ENCODE peak calls at places on chromosomes 12 and 14, in six cellular contexts. One of them, this sample, is unnamed.

GRCh38 chr12:195951-196350 is 18.0 kb downstream of the SLC6A12 start:
- DNase-seq in GM04504: no peak
- DNase-seq in frontal cortex: no peak
- DNase-seq in NCI-H1694 treated with DMSO at 0.1 percent for 48 hours: no peak
- DNase-seq in aorta: no peak
- DNase-seq in effector memory CD8-positive, alpha-beta T cell: no peak
- DNase-seq in this sample: no peak

GRCh38 chr12:5557906-5558305 is 126.0 kb downstream of the NTF3 start:
- DNase-seq in effector memory CD8-positive, alpha-beta T cell: no peak
- DNase-seq in aorta: no peak
- DNase-seq in GM04504: no peak
- DNase-seq in frontal cortex: no peak
- DNase-seq in NCI-H1694 treated with DMSO at 0.1 percent for 48 hours: no peak
- DNase-seq in this sample: no peak

GRCh38 chr12:119154435-119154818 is 24.3 kb upstream of the HSPB8 start:
- DNase-seq in frontal cortex: no peak
- DNase-seq in GM04504: no peak
- DNase-seq in aorta: peak; percentile 80
- DNase-seq in effector memory CD8-positive, alpha-beta T cell: no peak
- DNase-seq in NCI-H1694 treated with DMSO at 0.1 percent for 48 hours: no peak
- DNase-seq in this sample: peak; percentile 41

GRCh38 chr12:117878598-117878997 is 90.2 kb downstream of the KSR2 start:
- DNase-seq in aorta: no peak
- DNase-seq in effector memory CD8-positive, alpha-beta T cell: no peak
- DNase-seq in GM04504: no peak
- DNase-seq in frontal cortex: no peak
- DNase-seq in NCI-H1694 treated with DMSO at 0.1 percent for 48 hours: no peak
- DNase-seq in this sample: no peak

GRCh38 chr12:40768125-40768864 is 76.1 kb downstream of the CNTN1 start:
- DNase-seq in effector memory CD8-positive, alpha-beta T cell: no peak
- DNase-seq in aorta: no peak
- DNase-seq in NCI-H1694 treated with DMSO at 0.1 percent for 48 hours: no peak
- DNase-seq in frontal cortex: no peak
- DNase-seq in GM04504: no peak
- DNase-seq in this sample: no peak

GRCh38 chr12:72738811-72739210 is 466.6 kb downstream of the TRHDE start:
- DNase-seq in effector memory CD8-positive, alpha-beta T cell: no peak
- DNase-seq in frontal cortex: no peak
- DNase-seq in aorta: no peak
- DNase-seq in NCI-H1694 treated with DMSO at 0.1 percent for 48 hours: no peak
- DNase-seq in GM04504: no peak
- DNase-seq in this sample: no peak

GRCh38 chr14:94622653-94623421 is 10.6 kb downstream of the SERPINA3 start:
- DNase-seq in GM04504: no peak
- DNase-seq in frontal cortex: no peak
- DNase-seq in aorta: no peak
- DNase-seq in NCI-H1694 treated with DMSO at 0.1 percent for 48 hours: no peak
- DNase-seq in effector memory CD8-positive, alpha-beta T cell: no peak
- DNase-seq in this sample: no peak

GRCh38 chr14:37062191-37062803 is 110.1 kb downstream of the SLC25A21 start:
- DNase-seq in NCI-H1694 treated with DMSO at 0.1 percent for 48 hours: no peak
- DNase-seq in aorta: no peak
- DNase-seq in frontal cortex: no peak
- DNase-seq in GM04504: no peak
- DNase-seq in effector memory CD8-positive, alpha-beta T cell: no peak
- DNase-seq in this sample: no peak

GRCh38 chr12:120470150-120470817 is 736 bp upstream of the SRSF9 start:
- DNase-seq in frontal cortex: no peak
- DNase-seq in GM04504: no peak
- DNase-seq in NCI-H1694 treated with DMSO at 0.1 percent for 48 hours: no peak
- DNase-seq in effector memory CD8-positive, alpha-beta T cell: no peak
- DNase-seq in aorta: no peak
- DNase-seq in this sample: no peak

GRCh38 chr14:23564876-23565275 is 2.7 kb downstream of the AP1G2 start:
- DNase-seq in GM04504: no peak
- DNase-seq in NCI-H1694 treated with DMSO at 0.1 percent for 48 hours: no peak
- DNase-seq in effector memory CD8-positive, alpha-beta T cell: no peak
- DNase-seq in frontal cortex: no peak
- DNase-seq in aorta: no peak
- DNase-seq in this sample: no peak

GRCh38 chr12:10612954-10613333 is 465 bp downstream of the MAGOHB start:
- DNase-seq in frontal cortex: no peak
- DNase-seq in effector memory CD8-positive, alpha-beta T cell: no peak
- DNase-seq in GM04504: no peak
- DNase-seq in aorta: no peak
- DNase-seq in NCI-H1694 treated with DMSO at 0.1 percent for 48 hours: peak; percentile 64
- DNase-seq in this sample: no peak

GRCh38 chr14:73476451-73476905 is 14.3 kb upstream of the RIOX1 start:
- DNase-seq in frontal cortex: no peak
- DNase-seq in GM04504: no peak
- DNase-seq in aorta: no peak
- DNase-seq in effector memory CD8-positive, alpha-beta T cell: no peak
- DNase-seq in NCI-H1694 treated with DMSO at 0.1 percent for 48 hours: no peak
- DNase-seq in this sample: no peak

GRCh38 chr12:117125275-117125613 is 26.0 kb upstream of the TESC start:
- DNase-seq in frontal cortex: no peak
- DNase-seq in aorta: no peak
- DNase-seq in effector memory CD8-positive, alpha-beta T cell: no peak
- DNase-seq in NCI-H1694 treated with DMSO at 0.1 percent for 48 hours: peak; percentile 87
- DNase-seq in GM04504: no peak
- DNase-seq in this sample: no peak

GRCh38 chr12:112463478-112463877 is 44.7 kb downstream of the PTPN11 start:
- DNase-seq in aorta: no peak
- DNase-seq in NCI-H1694 treated with DMSO at 0.1 percent for 48 hours: no peak
- DNase-seq in frontal cortex: no peak
- DNase-seq in GM04504: no peak
- DNase-seq in effector memory CD8-positive, alpha-beta T cell: no peak
- DNase-seq in this sample: no peak

GRCh38 chr12:15005064-15005463 is 32.2 kb downstream of the PDE6H start:
- DNase-seq in frontal cortex: no peak
- DNase-seq in aorta: no peak
- DNase-seq in effector memory CD8-positive, alpha-beta T cell: no peak
- DNase-seq in NCI-H1694 treated with DMSO at 0.1 percent for 48 hours: no peak
- DNase-seq in GM04504: no peak
- DNase-seq in this sample: no peak

GRCh38 chr14:68639518-68640292 is 153.2 kb downstream of the ZFP36L1 start:
- DNase-seq in effector memory CD8-positive, alpha-beta T cell: no peak
- DNase-seq in NCI-H1694 treated with DMSO at 0.1 percent for 48 hours: no peak
- DNase-seq in frontal cortex: no peak
- DNase-seq in aorta: peak; percentile 62
- DNase-seq in GM04504: no peak
- DNase-seq in this sample: no peak

GRCh38 chr12:21823581-21823980 is 49.1 kb upstream of the KCNJ8 start:
- DNase-seq in aorta: peak; percentile 87
- DNase-seq in effector memory CD8-positive, alpha-beta T cell: no peak
- DNase-seq in GM04504: no peak
- DNase-seq in frontal cortex: no peak
- DNase-seq in NCI-H1694 treated with DMSO at 0.1 percent for 48 hours: no peak
- DNase-seq in this sample: no peak

GRCh38 chr12:116093915-116094314 is 183.6 kb downstream of the MED13L start:
- DNase-seq in aorta: no peak
- DNase-seq in GM04504: no peak
- DNase-seq in frontal cortex: no peak
- DNase-seq in NCI-H1694 treated with DMSO at 0.1 percent for 48 hours: no peak
- DNase-seq in effector memory CD8-positive, alpha-beta T cell: no peak
- DNase-seq in this sample: no peak

GRCh38 chr14:38336298-38336697 is 80.4 kb upstream of the CLEC14A start:
- DNase-seq in effector memory CD8-positive, alpha-beta T cell: no peak
- DNase-seq in aorta: no peak
- DNase-seq in frontal cortex: no peak
- DNase-seq in GM04504: no peak
- DNase-seq in NCI-H1694 treated with DMSO at 0.1 percent for 48 hours: no peak
- DNase-seq in this sample: no peak

GRCh38 chr12:128240745-128241144 is 26.2 kb upstream of the TMEM132C start:
- DNase-seq in frontal cortex: no peak
- DNase-seq in GM04504: no peak
- DNase-seq in aorta: no peak
- DNase-seq in effector memory CD8-positive, alpha-beta T cell: no peak
- DNase-seq in NCI-H1694 treated with DMSO at 0.1 percent for 48 hours: no peak
- DNase-seq in this sample: no peak

GRCh38 chr12:76303989-76304460 is 44.2 kb downstream of the BBS10 start:
- DNase-seq in NCI-H1694 treated with DMSO at 0.1 percent for 48 hours: no peak
- DNase-seq in effector memory CD8-positive, alpha-beta T cell: no peak
- DNase-seq in frontal cortex: no peak
- DNase-seq in aorta: no peak
- DNase-seq in GM04504: no peak
- DNase-seq in this sample: no peak

GRCh38 chr12:90085491-90086274 is 377.0 kb upstream of the ATP2B1 start:
- DNase-seq in aorta: no peak
- DNase-seq in frontal cortex: no peak
- DNase-seq in NCI-H1694 treated with DMSO at 0.1 percent for 48 hours: no peak
- DNase-seq in GM04504: no peak
- DNase-seq in effector memory CD8-positive, alpha-beta T cell: no peak
- DNase-seq in this sample: no peak

GRCh38 chr14:26414103-26414502 is 183.7 kb downstream of the NOVA1 start:
- DNase-seq in aorta: no peak
- DNase-seq in NCI-H1694 treated with DMSO at 0.1 percent for 48 hours: no peak
- DNase-seq in GM04504: no peak
- DNase-seq in frontal cortex: no peak
- DNase-seq in effector memory CD8-positive, alpha-beta T cell: no peak
- DNase-seq in this sample: no peak

GRCh38 chr12:51321882-51322281 is 2.1 kb downstream of the BIN2 start:
- DNase-seq in GM04504: no peak
- DNase-seq in effector memory CD8-positive, alpha-beta T cell: no peak
- DNase-seq in frontal cortex: no peak
- DNase-seq in aorta: no peak
- DNase-seq in NCI-H1694 treated with DMSO at 0.1 percent for 48 hours: no peak
- DNase-seq in this sample: no peak

GRCh38 chr14:68777644-68778043 is 15.2 kb downstream of the ZFP36L1 start:
- DNase-seq in NCI-H1694 treated with DMSO at 0.1 percent for 48 hours: no peak
- DNase-seq in GM04504: no peak
- DNase-seq in effector memory CD8-positive, alpha-beta T cell: no peak
- DNase-seq in aorta: no peak
- DNase-seq in frontal cortex: no peak
- DNase-seq in this sample: no peak

GRCh38 chr14:98137626-98138025 is 1134.4 kb downstream of the BCL11B start:
- DNase-seq in effector memory CD8-positive, alpha-beta T cell: no peak
- DNase-seq in aorta: no peak
- DNase-seq in frontal cortex: no peak
- DNase-seq in GM04504: no peak
- DNase-seq in NCI-H1694 treated with DMSO at 0.1 percent for 48 hours: no peak
- DNase-seq in this sample: no peak

GRCh38 chr14:35123388-35123703 is 994 bp downstream of the PRORP start:
- DNase-seq in frontal cortex: no peak
- DNase-seq in effector memory CD8-positive, alpha-beta T cell: no peak
- DNase-seq in GM04504: no peak
- DNase-seq in aorta: no peak
- DNase-seq in NCI-H1694 treated with DMSO at 0.1 percent for 48 hours: no peak
- DNase-seq in this sample: no peak

GRCh38 chr12:117447665-117448366 is 86.4 kb upstream of the NOS1 start:
- DNase-seq in GM04504: no peak
- DNase-seq in aorta: no peak
- DNase-seq in effector memory CD8-positive, alpha-beta T cell: no peak
- DNase-seq in frontal cortex: no peak
- DNase-seq in NCI-H1694 treated with DMSO at 0.1 percent for 48 hours: no peak
- DNase-seq in this sample: no peak

GRCh38 chr14:58752280-58752679 is 114.5 kb downstream of the DACT1 start:
- DNase-seq in effector memory CD8-positive, alpha-beta T cell: no peak
- DNase-seq in GM04504: no peak
- DNase-seq in NCI-H1694 treated with DMSO at 0.1 percent for 48 hours: no peak
- DNase-seq in frontal cortex: no peak
- DNase-seq in aorta: no peak
- DNase-seq in this sample: no peak

GRCh38 chr14:99541677-99542470 is 60.7 kb downstream of the CCNK start:
- DNase-seq in GM04504: no peak
- DNase-seq in effector memory CD8-positive, alpha-beta T cell: no peak
- DNase-seq in aorta: no peak
- DNase-seq in frontal cortex: no peak
- DNase-seq in NCI-H1694 treated with DMSO at 0.1 percent for 48 hours: no peak
- DNase-seq in this sample: no peak

GRCh38 chr12:4450551-4451112 is 5.0 kb upstream of the FGF6 start:
- DNase-seq in GM04504: no peak
- DNase-seq in NCI-H1694 treated with DMSO at 0.1 percent for 48 hours: no peak
- DNase-seq in aorta: no peak
- DNase-seq in frontal cortex: peak; percentile 10
- DNase-seq in effector memory CD8-positive, alpha-beta T cell: no peak
- DNase-seq in this sample: no peak

GRCh38 chr14:73770977-73771847 is 57.0 kb upstream of the PNMA1 start:
- DNase-seq in aorta: peak; percentile 70
- DNase-seq in NCI-H1694 treated with DMSO at 0.1 percent for 48 hours: no peak
- DNase-seq in effector memory CD8-positive, alpha-beta T cell: no peak
- DNase-seq in frontal cortex: no peak
- DNase-seq in GM04504: no peak
- DNase-seq in this sample: no peak

This sample was measured in progenitor cell of endocrine pancreas.